ENCODE peak calls at places on chromosomes 1 and 21, in eight cellular contexts. P is K562, N is transverse colon, Y is tibial nerve, M is endothelial cell of umbilical vein, V is IMR-90, U is uterus, S is GM12878. L is an unnamed sample.

GRCh38 chr1:5911157-5911556 is 81.1 kb downstream of the NPHP4 start:
- DNase-seq in P (no peak), N (no peak), Y (no peak), M (no peak), V (no peak), U (no peak), S (no peak), L (no peak)

GRCh38 chr21:31326478-31327247 is 17.4 kb downstream of the TIAM1 start:
- DNase-seq in P (no peak), N (peak), Y (no peak), M (no peak), V (no peak), U (no peak), S (peak), L (no peak)

GRCh38 chr1:35640380-35641232 is 720 bp downstream of the PSMB2 start:
- DNase-seq in P (peak), N (no peak), Y (no peak), M (peak), V (no peak), U (no peak), S (no peak), L (peak)

GRCh38 chr21:35189077-35189863 is 140.2 kb upstream of the RUNX1 start:
- DNase-seq in P (no peak), N (no peak), Y (no peak), M (no peak), V (peak), U (peak), S (peak), L (no peak)

GRCh38 chr1:212034516-212035122 is 738 bp downstream of the INTS7 start:
- DNase-seq in P (no peak), N (no peak), Y (no peak), M (no peak), V (no peak), U (no peak), S (no peak), L (no peak)

GRCh38 chr1:90729484-90730246 is 12.6 kb upstream of the BARHL2 start:
- DNase-seq in P (peak), N (no peak), Y (no peak), M (no peak), V (no peak), U (no peak), S (no peak), L (no peak)

GRCh38 chr21:42156690-42157605 is 62.0 kb upstream of the ABCG1 start:
- DNase-seq in P (no peak), N (peak), Y (no peak), M (peak), V (no peak), U (no peak), S (no peak), L (no peak)

GRCh38 chr1:164712131-164713031 is 153.4 kb downstream of the PBX1 start:
- DNase-seq in P (peak), N (peak), Y (no peak), M (peak), V (peak), U (peak), S (no peak), L (no peak)

GRCh38 chr1:97307151-97307550 is 585.6 kb downstream of the PTBP2 start:
- DNase-seq in P (no peak), N (no peak), Y (no peak), M (no peak), V (no peak), U (no peak), S (no peak), L (no peak)

GRCh38 chr1:180632326-180633088 is 685 bp downstream of the XPR1 start:
- DNase-seq in P (peak), N (peak), Y (peak), M (peak), V (no peak), U (peak), S (no peak), L (peak)

GRCh38 chr1:21703318-21703963 is 34.3 kb upstream of the RAP1GAP start:
- DNase-seq in P (peak), N (no peak), Y (no peak), M (peak), V (peak), U (no peak), S (no peak), L (no peak)

GRCh38 chr21:25506887-25507286 is 100.4 kb downstream of the MRPL39 start:
- DNase-seq in P (no peak), N (no peak), Y (no peak), M (no peak), V (peak), U (no peak), S (no peak), L (no peak)

GRCh38 chr1:173590557-173590956 is 12.3 kb downstream of the SLC9C2 start:
- DNase-seq in P (no peak), N (no peak), Y (no peak), M (no peak), V (no peak), U (no peak), S (no peak), L (no peak)

GRCh38 chr1:37473431-37474050 is 839 bp upstream of the ZC3H12A start:
- DNase-seq in P (peak), N (no peak), Y (no peak), M (peak), V (no peak), U (no peak), S (no peak), L (no peak)

GRCh38 chr1:115829023-115829674 is 11.8 kb downstream of the NHLH2 start:
- DNase-seq in P (peak), N (peak), Y (no peak), M (no peak), V (peak), U (peak), S (no peak), L (peak)
- H3K4me3 ChIP-seq in P (no peak), N (peak), Y (peak), M (no peak), V (no peak), U (peak), S (no peak), L (peak)

DNA sequence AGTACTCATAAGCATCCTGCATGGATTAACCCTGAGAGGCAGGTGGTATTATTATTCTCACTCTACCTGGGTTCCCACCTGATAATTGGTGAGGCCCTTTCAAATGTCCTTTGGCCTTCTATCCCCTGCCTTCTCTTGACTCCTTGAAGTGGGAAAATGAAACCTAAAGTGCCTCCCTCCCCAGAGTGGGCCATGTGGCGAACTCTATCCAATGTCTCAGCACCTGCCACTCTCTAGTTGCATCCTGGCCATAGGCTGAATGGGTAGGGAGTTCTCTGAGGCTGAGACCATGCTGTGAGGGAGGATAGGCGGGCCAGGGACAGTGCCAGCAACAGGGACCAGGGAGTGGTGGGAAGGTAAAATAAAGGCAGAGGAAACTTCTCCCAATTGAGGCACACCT is 35.3 kb downstream of the ELF3 start:
- DNase-seq in P (no peak), N (peak), Y (no peak), M (no peak), V (no peak), U (no peak), S (no peak), L (no peak)
- TF ChIP-seq CTCF in P (no peak), N (no peak), Y (no peak), M (no peak), V (no peak), U (no peak), S (no peak), L (no peak)

DNA sequence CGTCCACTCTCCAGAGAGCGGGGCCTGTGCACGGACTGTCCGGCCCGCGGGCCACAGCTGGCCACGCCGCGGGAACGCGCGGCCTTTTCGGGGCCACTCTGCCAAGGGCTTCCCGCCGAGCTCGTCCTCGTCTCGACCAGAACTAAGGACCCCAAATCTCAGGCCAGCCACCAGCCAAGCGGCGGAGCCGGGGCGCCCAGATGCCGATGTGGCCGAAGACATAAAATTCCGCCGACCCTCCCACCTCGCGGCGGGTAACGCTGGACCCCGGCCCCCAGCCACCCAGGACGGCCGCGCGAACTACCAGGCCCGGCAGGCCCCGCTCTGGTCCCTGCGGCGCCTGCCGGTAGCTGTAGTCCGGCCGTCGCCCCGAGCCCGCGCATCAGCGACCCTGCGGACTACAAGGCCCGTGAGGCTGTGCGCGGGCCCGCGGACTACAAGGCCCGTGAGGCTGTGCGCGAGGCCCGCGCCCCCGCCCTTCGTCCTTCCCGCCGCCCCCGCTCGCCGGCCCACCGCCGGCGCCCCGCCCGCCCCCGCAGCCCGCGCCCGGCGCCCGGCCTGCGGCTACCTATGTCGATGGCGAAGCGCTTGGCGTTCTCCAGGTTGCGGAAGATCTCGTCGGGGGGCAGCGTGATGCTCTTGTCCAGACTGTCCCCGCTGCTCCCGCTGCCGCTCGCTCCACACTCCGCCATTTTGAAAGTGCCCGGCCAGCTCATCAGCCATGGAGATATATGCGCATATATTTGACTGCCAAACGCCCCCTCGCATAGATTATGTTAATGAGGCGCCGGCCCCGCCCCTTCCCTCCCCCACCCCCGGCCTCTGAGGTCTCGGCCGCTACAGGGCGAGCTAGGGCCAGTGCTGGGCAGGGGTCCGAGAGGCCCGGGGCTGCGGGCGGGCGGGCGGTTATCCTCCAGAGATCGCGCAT is at the start of gene PANK4:
- DNase-seq in P (peak), N (peak), Y (peak), M (peak), V (peak), U (peak), S (no peak), L (peak)
- TF ChIP-seq POLR2A in P (peak), N (peak), Y (peak), M (peak), V (peak), U (no peak), S (peak), L (no peak)

GRCh38 chr1:27436204-27437159 is 44.1 kb downstream of the GPR3 start:
- DNase-seq in P (peak), N (peak), Y (peak), M (peak), V (peak), U (no peak), S (no peak), L (no peak)
- H3K4me3 ChIP-seq in P (no peak), N (no peak), Y (no peak), M (no peak), V (no peak), U (no peak), S (peak), L (no peak)

GRCh38 chr1:248625971-248626370 is 8.9 kb downstream of the OR2T11 start:
- DNase-seq in P (no peak), N (no peak), Y (no peak), M (no peak), V (no peak), U (no peak), S (no peak), L (no peak)

GRCh38 chr1:248618878-248619277 is 16.0 kb downstream of the OR2T11 start:
- DNase-seq in P (peak), N (peak), Y (peak), M (peak), V (peak), U (no peak), S (no peak), L (no peak)

GRCh38 chr1:248618119-248618518 is 16.8 kb downstream of the OR2T11 start:
- DNase-seq in P (no peak), N (no peak), Y (no peak), M (no peak), V (no peak), U (no peak), S (no peak), L (no peak)

GRCh38 chr1:248625166-248625565 is 9.7 kb downstream of the OR2T11 start:
- DNase-seq in P (no peak), N (no peak), Y (no peak), M (no peak), V (no peak), U (no peak), S (no peak), L (no peak)

DNA sequence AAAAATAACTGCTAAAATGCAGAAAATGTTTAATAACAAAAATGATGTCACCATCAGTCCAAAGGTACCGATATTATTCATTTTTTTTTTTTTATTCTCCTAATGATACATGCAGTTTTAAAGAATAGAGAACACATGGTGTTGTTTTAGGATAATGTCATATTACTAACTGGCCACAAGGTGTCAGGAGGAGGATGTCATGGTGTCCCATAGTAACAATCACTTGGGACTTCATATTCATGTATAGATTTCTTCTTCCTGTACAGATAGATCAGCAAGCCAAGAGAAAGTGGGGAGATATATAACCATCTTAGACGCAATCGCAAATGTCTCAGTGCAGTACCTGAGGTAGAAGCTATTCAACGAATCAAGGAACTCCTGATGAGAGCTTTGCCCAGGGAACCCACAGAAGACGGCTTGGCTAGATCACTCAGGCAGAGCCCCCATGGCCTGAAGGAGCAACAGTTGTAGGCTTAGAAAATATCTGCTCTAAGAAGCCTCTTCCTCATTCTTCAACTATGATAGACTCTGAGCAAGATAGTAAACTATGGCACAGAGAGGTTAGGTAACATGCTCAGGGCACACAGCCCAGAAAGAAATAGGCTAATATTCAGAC is 12.3 kb downstream of the OR2T11 start:
- DNase-seq in P (peak), N (no peak), Y (no peak), M (peak), V (peak), U (no peak), S (no peak), L (no peak)
- TF ChIP-seq CTCF in P (peak), N (peak), Y (peak), M (peak), V (peak), U (peak), S (no peak), L (no peak)

DNA sequence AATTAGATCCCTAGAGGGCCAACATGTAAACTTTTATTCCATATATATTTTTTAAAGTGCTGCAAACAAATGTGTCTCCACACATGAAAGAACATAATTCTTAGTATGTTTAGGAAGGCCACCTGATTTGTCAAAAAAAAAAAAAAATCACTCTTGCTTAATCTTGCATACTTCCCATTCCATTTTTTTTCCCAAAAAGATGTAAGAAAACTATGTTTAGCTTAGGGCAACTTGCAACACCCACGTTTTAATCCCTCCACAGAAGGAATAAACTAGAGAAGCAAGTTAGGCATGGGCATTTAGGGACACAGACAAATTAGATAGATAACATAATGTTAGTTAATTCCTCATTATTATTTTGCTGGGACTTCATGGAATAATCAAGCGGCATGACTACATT is 5.5 kb downstream of the YOD1 start:
- DNase-seq in P (no peak), N (no peak), Y (no peak), M (no peak), V (no peak), U (no peak), S (no peak), L (no peak)
- TF ChIP-seq POLR2A in P (no peak), N (no peak), Y (no peak), M (no peak), V (no peak), U (no peak), S (no peak), L (no peak)